ENCODE peak calls at places on chromosome 1, in ten cellular contexts. I is fibroblast of lung, W is pancreas, Z is body of pancreas, J is brain microvascular endothelial cell, U is cardiac muscle cell, X is left ventricle myocardium inferior, T is IMR-90, C is neural progenitor cell, L is esophagus squamous epithelium. R is an unnamed sample.

GRCh38 chr1:34870395-34870794 is 10.8 kb upstream of the SMIM12 start:
- DNase-seq in I (no peak), W (no peak), Z (no peak), J (no peak), U (no peak), X (no peak), T (no peak), C (peak; percentile 34), L (no peak), R (no peak)

GRCh38 chr1:66445492-66446181 is 88.3 kb upstream of the SGIP1 start:
- DNase-seq in I (no peak), W (no peak), Z (no peak), J (no peak), U (no peak), X (no peak), T (no peak), C (peak; percentile 14), L (no peak), R (no peak)

GRCh38 chr1:184513966-184514365 is 127.1 kb downstream of the C1orf21 start:
- DNase-seq in I (peak; percentile 67), W (no peak), Z (peak; percentile 33), J (peak; percentile 70), U (no peak), X (no peak), T (peak; percentile 71), C (no peak), L (no peak), R (no peak)

GRCh38 chr1:40281852-40282251 is 23.8 kb downstream of the ZMPSTE24 start:
- DNase-seq in I (no peak), W (no peak), Z (no peak), J (no peak), U (no peak), X (no peak), T (no peak), C (no peak), L (no peak), R (no peak)

GRCh38 chr1:35426097-35426586 is 131.1 kb downstream of the KIAA0319L start:
- DNase-seq in I (no peak), W (no peak), Z (no peak), J (no peak), U (no peak), X (no peak), T (no peak), C (no peak), L (no peak), R (no peak)

GRCh38 chr1:21065851-21066250 is 110.8 kb downstream of the EIF4G3 start:
- DNase-seq in I (no peak), W (no peak), Z (no peak), J (no peak), U (no peak), X (no peak), T (no peak), C (no peak), L (no peak), R (no peak)

GRCh38 chr1:64215576-64215975 is 12.2 kb downstream of the UBE2U start:
- DNase-seq in I (peak; percentile 31), W (no peak), Z (no peak), J (no peak), U (no peak), X (no peak), T (no peak), C (no peak), L (no peak), R (no peak)

GRCh38 chr1:73800376-73800775 is 397.6 kb downstream of the LRRIQ3 start:
- DNase-seq in I (peak; percentile 71), W (no peak), Z (no peak), J (no peak), U (no peak), X (no peak), T (no peak), C (no peak), L (no peak), R (no peak)

GRCh38 chr1:192496369-192497056 is 79.1 kb upstream of the RGS1 start:
- DNase-seq in I (no peak), W (no peak), Z (no peak), J (no peak), U (no peak), X (no peak), T (no peak), C (no peak), L (no peak), R (no peak)

GRCh38 chr1:216330262-216330661 is 93.0 kb downstream of the USH2A start:
- DNase-seq in I (peak; percentile 1), W (no peak), Z (no peak), J (no peak), U (no peak), X (no peak), T (peak; percentile 13), C (no peak), L (no peak), R (no peak)

GRCh38 chr1:246355421-246356230 is 151.5 kb downstream of the SMYD3 start:
- DNase-seq in I (peak; percentile 57), W (no peak), Z (no peak), J (peak; percentile 53), U (no peak), X (no peak), T (no peak), C (peak; percentile 21), L (no peak), R (no peak)

GRCh38 chr1:28195780-28196179 is 19.3 kb upstream of the PTAFR start:
- DNase-seq in I (no peak), W (no peak), Z (no peak), J (no peak), U (no peak), X (no peak), T (no peak), C (peak; percentile 24), L (no peak), R (peak; percentile 50)

DNA sequence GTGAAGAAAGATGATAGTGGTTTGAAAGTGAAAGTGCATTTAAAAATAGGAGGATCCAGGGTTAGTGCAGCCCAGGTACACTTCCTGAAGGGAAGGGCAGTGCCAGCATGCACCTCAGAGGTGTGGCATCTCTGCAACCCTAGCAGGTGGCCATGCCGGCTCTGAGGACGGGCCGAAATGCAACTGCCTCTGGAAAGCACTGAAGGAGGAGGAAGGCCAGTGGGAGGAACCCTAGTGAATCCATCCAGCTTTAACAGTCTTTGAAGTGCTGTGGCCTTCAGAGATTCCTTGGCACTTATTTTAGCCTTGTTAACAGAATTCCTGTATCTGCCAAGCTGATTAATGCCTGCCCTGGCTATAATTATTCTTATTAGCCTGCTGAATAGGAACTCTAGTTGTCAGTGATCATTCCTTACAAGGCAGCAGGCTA is 5.5 kb downstream of the PTGFRN start:
- DNase-seq in I (peak; percentile 84), W (peak; percentile 60), Z (peak; percentile 53), J (no peak), U (peak; percentile 27), X (peak; percentile 22), T (no peak), C (no peak), L (no peak), R (no peak)
- H3K27ac ChIP-seq in I (no peak overlapping the region), W (no peak overlapping the region), Z (peak overlapping the region; percentile 28), J (no peak overlapping the region), U (no peak overlapping the region), X (peak overlapping the region; percentile 72), T (no peak overlapping the region), C (no peak overlapping the region), L (peak overlapping the region; percentile 82), R (no peak overlapping the region)

DNA sequence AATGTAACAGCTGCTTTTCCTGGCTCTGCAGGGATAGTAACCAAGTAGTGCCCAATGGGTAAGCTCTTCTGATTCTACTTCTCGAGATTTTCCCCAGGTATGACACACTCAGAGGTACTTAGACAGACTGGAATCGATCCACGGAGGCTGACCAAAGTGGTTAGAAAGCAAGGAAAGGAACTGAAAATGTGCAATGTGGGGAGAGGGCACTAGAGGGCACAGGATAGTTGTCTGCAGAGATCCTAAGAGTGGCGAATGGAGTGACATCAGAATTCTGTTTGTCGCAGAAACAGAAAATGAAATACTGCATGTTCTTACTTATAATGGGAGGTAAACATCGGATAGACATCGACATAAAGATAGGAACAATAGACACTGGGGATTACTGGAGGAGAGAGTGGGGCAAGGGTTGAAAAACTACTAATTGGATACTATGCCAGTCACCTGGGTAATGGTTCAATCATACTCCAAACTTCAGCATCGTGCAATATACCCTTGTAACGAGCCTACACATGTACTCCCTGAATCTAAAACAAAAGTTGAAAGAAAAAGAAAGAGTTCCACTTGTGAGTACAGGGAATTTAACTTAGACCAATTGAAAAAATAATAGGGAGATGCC is 23.3 kb downstream of the CYP2J2 start:
- DNase-seq in I (peak; percentile 11), W (no peak), Z (peak; percentile 52), J (peak; percentile 20), U (peak; percentile 40), X (no peak), T (no peak), C (peak; percentile 44), L (no peak), R (no peak)
- TF ChIP-seq CTCF in I (peak; percentile 63), W (peak; percentile 26), Z (peak; percentile 71), J (peak; percentile 75), U (peak; percentile 56), X (peak; percentile 43), T (peak; percentile 23), C (peak; percentile 64), L (no peak), R (peak; percentile 69)

GRCh38 chr1:208077232-208077751 is 166.4 kb upstream of the CD34 start:
- DNase-seq in I (no peak), W (no peak), Z (no peak), J (no peak), U (no peak), X (no peak), T (no peak), C (peak; percentile 47), L (no peak), R (no peak)
- H3K27ac ChIP-seq in I (no peak overlapping the region), W (no peak overlapping the region), Z (no peak overlapping the region), J (no peak overlapping the region), U (no peak overlapping the region), X (peak overlapping the region; percentile 35), T (no peak overlapping the region), C (no peak overlapping the region), L (no peak overlapping the region), R (no peak overlapping the region)

GRCh38 chr1:115461526-115461925 is 123.5 kb upstream of the NGF start:
- DNase-seq in I (no peak), W (no peak), Z (no peak), J (no peak), U (no peak), X (no peak), T (no peak), C (no peak), L (no peak), R (no peak)
- TF ChIP-seq CTCF in I (no peak), W (no peak), Z (no peak), J (peak; percentile 6), U (no peak), X (no peak), T (no peak), C (no peak), L (peak; percentile 13), R (no peak)